ENCODE peak calls at places on chromosomes 13 and 19, in seven cellular contexts. S, B, Y, I, L, W and F are unnamed samples.

GRCh38 chr13:102317593-102317992 is 84.3 kb downstream of the FGF14 start:
- DNase-seq in S (peak; percentile 61), B (peak; percentile 33), L (no peak), Y (peak; percentile 6), W (peak; percentile 44), I (no peak), F (no peak)

GRCh38 chr13:23631676-23632622 is 61.7 kb downstream of the TNFRSF19 start:
- DNase-seq in S (no peak), I (no peak), B (no peak), W (no peak), Y (no peak), L (no peak), F (no peak)

GRCh38 chr13:21641629-21642028 is 29.2 kb upstream of the FGF9 start:
- DNase-seq in I (no peak), W (no peak), L (no peak), B (no peak), Y (no peak), S (no peak), F (no peak)

GRCh38 chr13:106176103-106176502 is 359.4 kb downstream of the EFNB2 start:
- DNase-seq in Y (no peak), S (peak; percentile 93), B (peak; percentile 68), I (no peak), W (peak; percentile 93), L (no peak), F (no peak)

GRCh38 chr19:36151144-36152051 is 849 bp downstream of the COX7A1 start:
- DNase-seq in Y (no peak), S (no peak), W (no peak), I (peak; percentile 89), B (peak; percentile 44), L (no peak), F (no peak)

GRCh38 chr19:38304866-38305429 is 897 bp downstream of the C19orf33 start:
- DNase-seq in I (peak; percentile 98), S (peak; percentile 36), W (no peak), L (peak; percentile 83), B (no peak), Y (peak; percentile 95), F (peak; percentile 95)

GRCh38 chr19:29323046-29323971 is 110.4 kb upstream of the UQCRFS1 start:
- DNase-seq in Y (no peak), S (no peak), B (peak; percentile 12), W (no peak), L (no peak), I (no peak), F (no peak)

GRCh38 chr19:47104678-47105077 is 8.9 kb downstream of the ZC3H4 start:
- DNase-seq in I (no peak), W (no peak), Y (no peak), L (no peak), B (no peak), S (no peak), F (no peak)

GRCh38 chr13:36345438-36346221 is 564 bp downstream of the SPART start:
- DNase-seq in Y (peak; percentile 84), L (no peak), S (peak; percentile 87), B (peak; percentile 94), I (peak; percentile 86), W (peak; percentile 86), F (peak; percentile 42)

GRCh38 chr19:34428549-34429285 is 536 bp downstream of the UBA2 start:
- DNase-seq in Y (peak; percentile 58), W (peak; percentile 8), L (no peak), I (peak; percentile 37), S (peak; percentile 40), B (peak; percentile 77), F (no peak)

GRCh38 chr19:14347999-14348889 is 33.0 kb upstream of the ADGRE5 start:
- DNase-seq in B (peak; percentile 71), S (peak; percentile 25), Y (peak; percentile 77), W (no peak), I (peak; percentile 78), L (peak; percentile 19), F (peak; percentile 65)

GRCh38 chr19:9352505-9352904 is 10.3 kb upstream of the ZNF177 start:
- DNase-seq in W (no peak), B (no peak), I (no peak), L (no peak), Y (no peak), S (no peak), F (no peak)

GRCh38 chr19:17185590-17185989 is 29.6 kb upstream of the USE1 start:
- DNase-seq in W (no peak), Y (no peak), L (no peak), B (no peak), S (no peak), I (no peak), F (no peak)

GRCh38 chr19:49431330-49431749 is 6.2 kb downstream of the GFY start:
- DNase-seq in W (no peak), B (no peak), Y (no peak), L (no peak), I (no peak), S (no peak), F (no peak)

GRCh38 chr13:33242984-33243617 is 42.5 kb downstream of the STARD13 start:
- DNase-seq in B (no peak), S (no peak), W (no peak), L (no peak), Y (no peak), I (no peak), F (no peak)

GRCh38 chr19:7743425-7743841 is 3.9 kb downstream of the CD209 start:
- DNase-seq in S (no peak), L (no peak), W (no peak), B (no peak), Y (no peak), I (no peak), F (no peak)

GRCh38 chr19:12133069-12133468 is 7.1 kb downstream of the ZNF20 start:
- DNase-seq in S (peak; percentile 23), W (no peak), B (peak; percentile 50), I (peak; percentile 51), L (no peak), Y (no peak), F (no peak)

GRCh38 chr19:47152632-47153031 is 22.0 kb downstream of the SAE1 start:
- DNase-seq in W (no peak), I (no peak), Y (peak; percentile 48), B (no peak), S (no peak), L (no peak), F (peak; percentile 98)

GRCh38 chr13:71499944-71500514 is 367.0 kb downstream of the DACH1 start:
- DNase-seq in S (no peak), B (no peak), L (no peak), Y (no peak), I (no peak), W (no peak), F (no peak)

GRCh38 chr13:81874681-81875661 is 1534.0 kb upstream of the SPRY2 start:
- DNase-seq in L (peak; percentile 91), W (no peak), S (no peak), B (no peak), I (peak; percentile 89), Y (peak; percentile 4), F (no peak)

GRCh38 chr13:81874253-81874652 is 1533.3 kb upstream of the SPRY2 start:
- DNase-seq in L (no peak), S (no peak), Y (peak; percentile 14), W (no peak), I (no peak), B (no peak), F (no peak)

GRCh38 chr13:81872581-81872980 is 1531.7 kb upstream of the SPRY2 start:
- DNase-seq in I (peak; percentile 58), B (no peak), S (no peak), Y (peak; percentile 53), W (no peak), L (no peak), F (no peak)
- H4K20me1 ChIP-seq in I (no peaks in the 10 kb centered on the region), B (no peaks in the 10 kb centered on the region), S (no peaks in the 10 kb centered on the region), Y (no peaks in the 10 kb centered on the region), W (no peaks in the 10 kb centered on the region), L (no peaks in the 10 kb centered on the region), F (no peaks in the 10 kb centered on the region)

DNA sequence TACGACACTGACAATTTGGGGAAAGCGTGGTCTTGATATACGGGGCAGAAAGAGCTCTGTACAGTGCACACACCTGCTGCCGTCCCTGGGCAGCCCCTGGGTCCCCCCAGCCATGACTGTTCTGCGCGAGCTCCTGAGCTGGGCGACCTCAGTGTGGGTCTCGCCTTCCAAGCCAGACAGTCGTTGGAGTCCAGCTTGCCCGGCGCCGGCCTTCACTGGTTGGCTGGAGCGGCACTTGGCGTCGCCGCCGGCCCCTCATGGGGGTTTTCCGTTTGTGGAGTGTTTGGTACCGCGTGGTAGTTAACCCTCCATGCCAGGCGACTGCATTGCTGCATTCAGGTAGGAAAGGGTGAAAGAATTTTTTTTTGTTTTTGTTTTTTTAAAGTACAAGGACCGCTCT is 11.0 kb upstream of the RPS15 start:
- DNase-seq in S (no peak), Y (no peak), B (no peak), L (no peak), I (no peak), W (no peak), F (no peak)
- H4K20me1 ChIP-seq in S (no peaks in the 10 kb centered on the region), Y (peaks cover 9% of the 10 kb centered on the region), B (no peaks in the 10 kb centered on the region), L (peaks cover 47% of the 10 kb centered on the region), I (peaks cover 37% of the 10 kb centered on the region), W (peaks cover 60% of the 10 kb centered on the region), F (no peaks in the 10 kb centered on the region)

GRCh38 chr19:40266912-40267600 is 18.1 kb downstream of the AKT2 start:
- DNase-seq in L (no peak), S (no peak), Y (no peak), B (no peak), I (peak; percentile 60), W (no peak), F (no peak)

GRCh38 chr19:40265763-40266099 is 19.4 kb downstream of the AKT2 start:
- DNase-seq in Y (no peak), S (no peak), I (no peak), B (no peak), L (no peak), W (no peak), F (no peak)

GRCh38 chr19:40266111-40266510 is 19.0 kb downstream of the AKT2 start:
- DNase-seq in I (no peak), Y (no peak), W (no peak), L (no peak), S (no peak), B (no peak), F (no peak)

GRCh38 chr19:40269216-40269940 is 15.8 kb downstream of the AKT2 start:
- DNase-seq in B (no peak), W (no peak), S (no peak), I (no peak), Y (no peak), L (no peak), F (no peak)

DNA sequence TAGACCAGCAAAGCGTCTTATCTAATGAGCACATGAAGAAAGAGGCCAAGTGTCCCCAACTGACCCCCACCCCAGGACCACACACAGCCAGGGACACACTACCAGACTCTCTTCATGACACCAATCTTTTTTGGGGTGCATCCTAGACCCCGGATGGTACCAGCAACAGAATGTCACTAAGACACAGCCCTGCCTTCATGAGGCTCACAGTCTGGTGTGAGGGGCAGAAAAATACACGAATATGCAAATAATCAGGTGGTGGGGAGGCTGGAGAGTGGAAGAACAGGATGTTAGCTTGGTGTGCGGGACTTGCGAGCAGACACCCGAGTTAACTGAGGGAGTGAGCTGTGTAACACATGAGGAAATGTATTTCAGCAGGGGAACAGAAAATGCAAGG is 17.5 kb downstream of the AKT2 start:
- DNase-seq in I (no peak), L (no peak), B (no peak), Y (no peak), W (no peak), S (no peak), F (no peak)
- H4K20me1 ChIP-seq in I (peaks cover 10% of the 10 kb centered on the region), L (peaks cover 27% of the 10 kb centered on the region), B (no peaks in the 10 kb centered on the region), Y (peaks cover 56% of the 10 kb centered on the region), W (peaks cover 93% of the 10 kb centered on the region), S (no peaks in the 10 kb centered on the region), F (peaks cover 58% of the 10 kb centered on the region)

DNA sequence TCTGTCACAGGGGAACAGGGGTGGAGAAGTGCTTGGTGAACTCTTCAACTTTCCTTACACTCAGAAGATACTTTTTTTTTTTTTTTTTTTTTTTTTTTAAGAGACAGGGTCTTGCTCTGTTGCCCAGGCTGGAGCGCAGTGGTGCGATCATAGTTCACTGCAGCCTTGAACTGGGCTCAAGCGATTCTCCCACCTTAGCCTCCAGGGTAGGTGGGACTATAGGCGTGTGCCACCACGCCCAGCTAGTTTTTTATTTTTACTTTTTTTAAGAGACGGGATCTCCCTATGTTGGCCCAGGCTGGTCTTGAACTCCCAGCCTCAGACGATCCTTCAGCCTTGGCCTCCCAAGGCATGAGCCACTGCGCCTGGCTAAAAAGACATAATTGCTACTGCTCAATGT is 11.5 kb downstream of the CEBPG start:
- DNase-seq in W (no peak), L (no peak), S (no peak), B (no peak), Y (no peak), I (no peak), F (no peak)
- H4K20me1 ChIP-seq in W (peaks cover 93% of the 10 kb centered on the region), L (peaks cover 16% of the 10 kb centered on the region), S (no peaks in the 10 kb centered on the region), B (peaks cover 48% of the 10 kb centered on the region), Y (peaks cover 68% of the 10 kb centered on the region), I (peaks cover 58% of the 10 kb centered on the region), F (peaks cover 64% of the 10 kb centered on the region)